ENCODE peak calls at places on chromosomes 3 and 15, in four cellular contexts. One of them, this sample, is unnamed. For H3K9me3 and H3K4me1, the result is how much of the 10 kb centered on the place peaks cover.

GRCh38 chr15:60551781-60552161 is 72.8 kb upstream of the ICE2 start:
- DNase-seq in lung: no peak
- DNase-seq in adrenal gland: no peak
- DNase-seq in HepG2: no peak
- DNase-seq in this sample: no peak

GRCh38 chr3:47578119-47578630 is 490 bp downstream of the CSPG5 start:
- DNase-seq in lung: no peak
- DNase-seq in adrenal gland: no peak
- DNase-seq in HepG2: no peak
- DNase-seq in this sample: peak

GRCh38 chr3:141739731-141740130 is 1.6 kb downstream of the RNF7 start:
- DNase-seq in lung: no peak
- DNase-seq in adrenal gland: no peak
- DNase-seq in HepG2: no peak
- DNase-seq in this sample: no peak

GRCh38 chr15:39404767-39405173 is 176.1 kb upstream of the THBS1 start:
- DNase-seq in lung: no peak
- DNase-seq in adrenal gland: no peak
- DNase-seq in HepG2: no peak
- DNase-seq in this sample: no peak

GRCh38 chr15:99565031-99565280 is 828 bp upstream of the MEF2A start:
- DNase-seq in lung: no peak
- DNase-seq in adrenal gland: no peak
- DNase-seq in HepG2: no peak
- DNase-seq in this sample: no peak

GRCh38 chr3:110178965-110179364 is 841.6 kb upstream of the DPPA4 start:
- DNase-seq in lung: no peak
- DNase-seq in adrenal gland: no peak
- DNase-seq in HepG2: no peak
- DNase-seq in this sample: no peak

GRCh38 chr15:69232144-69232543 is 66.6 kb upstream of the PAQR5 start:
- DNase-seq in lung: no peak
- DNase-seq in adrenal gland: no peak
- DNase-seq in HepG2: no peak
- DNase-seq in this sample: no peak

GRCh38 chr3:88963003-88963402 is 144.4 kb upstream of the EPHA3 start:
- DNase-seq in lung: no peak
- DNase-seq in adrenal gland: no peak
- DNase-seq in HepG2: no peak
- DNase-seq in this sample: no peak

GRCh38 chr3:190356246-190356645 is 31.7 kb upstream of the CLDN16 start:
- DNase-seq in lung: no peak
- DNase-seq in adrenal gland: no peak
- DNase-seq in HepG2: no peak
- DNase-seq in this sample: no peak

GRCh38 chr3:194070634-194071409 is 65.1 kb upstream of the HES1 start:
- DNase-seq in lung: peak
- DNase-seq in adrenal gland: peak
- DNase-seq in HepG2: peak
- DNase-seq in this sample: peak

GRCh38 chr3:93969997-93970396 is 3.7 kb downstream of the PROS1 start:
- DNase-seq in lung: no peak
- DNase-seq in adrenal gland: no peak
- DNase-seq in HepG2: no peak
- DNase-seq in this sample: no peak

GRCh38 chr3:278300-279064 is 81.9 kb downstream of the CHL1 start:
- DNase-seq in lung: no peak
- DNase-seq in adrenal gland: no peak
- DNase-seq in HepG2: no peak
- DNase-seq in this sample: no peak

GRCh38 chr3:175456496-175456895 is 597.4 kb downstream of the NAALADL2 start:
- DNase-seq in lung: no peak
- DNase-seq in adrenal gland: no peak
- DNase-seq in HepG2: no peak
- DNase-seq in this sample: no peak

GRCh38 chr15:96359371-96359771 is 28.9 kb downstream of the NR2F2 start:
- DNase-seq in lung: no peak
- DNase-seq in adrenal gland: no peak
- DNase-seq in HepG2: no peak
- DNase-seq in this sample: no peak

GRCh38 chr3:30750967-30751366 is 143.5 kb downstream of the GADL1 start:
- DNase-seq in lung: no peak
- DNase-seq in adrenal gland: no peak
- DNase-seq in HepG2: no peak
- DNase-seq in this sample: no peak

GRCh38 chr3:196569003-196569516 is 600 bp downstream of the FBXO45 start:
- DNase-seq in lung: peak
- DNase-seq in adrenal gland: peak
- DNase-seq in HepG2: peak
- DNase-seq in this sample: peak

GRCh38 chr3:14785207-14786155 is 33.3 kb upstream of the FGD5 start:
- DNase-seq in lung: no peak
- DNase-seq in adrenal gland: no peak
- DNase-seq in HepG2: no peak
- DNase-seq in this sample: no peak

GRCh38 chr15:68112711-68113110 is 58.6 kb downstream of the PIAS1 start:
- DNase-seq in lung: no peak
- DNase-seq in adrenal gland: no peak
- DNase-seq in HepG2: no peak
- DNase-seq in this sample: no peak

GRCh38 chr15:82543155-82543554 is 2.9 kb upstream of the RPS17 start:
- DNase-seq in lung: no peak
- DNase-seq in adrenal gland: no peak
- DNase-seq in HepG2: no peak
- DNase-seq in this sample: no peak

GRCh38 chr15:101159096-101159935 is 92.5 kb downstream of the CHSY1 start:
- DNase-seq in lung: no peak
- DNase-seq in adrenal gland: no peak
- DNase-seq in HepG2: no peak
- DNase-seq in this sample: no peak

GRCh38 chr3:43298292-43298691 is 12.0 kb downstream of the SNRK start:
- DNase-seq in lung: no peak
- DNase-seq in adrenal gland: peak
- DNase-seq in HepG2: no peak
- DNase-seq in this sample: no peak

GRCh38 chr3:129908417-129908816 is 14.9 kb upstream of the TMCC1 start:
- DNase-seq in lung: no peak
- DNase-seq in adrenal gland: no peak
- DNase-seq in HepG2: peak
- DNase-seq in this sample: no peak

GRCh38 chr3:36597422-36597821 is 166.9 kb downstream of the DCLK3 start:
- DNase-seq in lung: no peak
- DNase-seq in adrenal gland: no peak
- DNase-seq in HepG2: no peak
- DNase-seq in this sample: no peak

GRCh38 chr15:67917037-67917436 is 77.2 kb upstream of the RNU6-1 start:
- DNase-seq in lung: no peak
- DNase-seq in adrenal gland: peak
- DNase-seq in HepG2: no peak
- DNase-seq in this sample: no peak

GRCh38 chr3:147809206-147809605 is 400.0 kb downstream of the ZIC1 start:
- DNase-seq in lung: no peak
- DNase-seq in adrenal gland: no peak
- DNase-seq in HepG2: no peak
- DNase-seq in this sample: no peak

GRCh38 chr3:27633224-27633545 is 88.9 kb downstream of the EOMES start:
- DNase-seq in lung: peak
- DNase-seq in adrenal gland: no peak
- DNase-seq in HepG2: peak
- DNase-seq in this sample: no peak

GRCh38 chr3:141410408-141410807 is 42.1 kb downstream of the ZBTB38 start:
- DNase-seq in lung: no peak
- DNase-seq in adrenal gland: peak
- DNase-seq in HepG2: no peak
- DNase-seq in this sample: no peak

GRCh38 chr15:46366360-46367007 is 731.7 kb downstream of the SQOR start:
- DNase-seq in lung: no peak
- DNase-seq in adrenal gland: no peak
- DNase-seq in HepG2: no peak
- DNase-seq in this sample: no peak

GRCh38 chr3:48369685-48370329 is 2.2 kb upstream of the FBXW12 start:
- DNase-seq in lung: no peak
- DNase-seq in adrenal gland: no peak
- DNase-seq in HepG2: no peak
- DNase-seq in this sample: peak

GRCh38 chr15:32663671-32664070 is 22.2 kb downstream of the SCG5 start:
- DNase-seq in lung: no peak
- DNase-seq in adrenal gland: no peak
- DNase-seq in HepG2: no peak
- DNase-seq in this sample: no peak

GRCh38 chr3:53145109-53146077 is 15.2 kb upstream of the RFT1 start:
- DNase-seq in lung: no peak
- DNase-seq in adrenal gland: no peak
- DNase-seq in HepG2: no peak
- DNase-seq in this sample: peak

GRCh38 chr15:64137226-64137833 is 14.2 kb upstream of the SNX22 start:
- DNase-seq in lung: no peak
- DNase-seq in adrenal gland: no peak
- DNase-seq in HepG2: no peak
- DNase-seq in this sample: no peak

GRCh38 chr3:14787630-14788029 is 31.1 kb upstream of the FGD5 start:
- DNase-seq in lung: no peak
- DNase-seq in adrenal gland: no peak
- DNase-seq in HepG2: peak
- DNase-seq in this sample: no peak

GRCh38 chr3:11718582-11719405 is 75.1 kb upstream of the VGLL4 start:
- DNase-seq in lung: peak
- DNase-seq in adrenal gland: peak
- DNase-seq in HepG2: peak
- DNase-seq in this sample: peak

GRCh38 chr3:111326144-111326995 is 215.6 kb upstream of the CD96 start:
- DNase-seq in lung: no peak
- DNase-seq in adrenal gland: no peak
- DNase-seq in HepG2: no peak
- DNase-seq in this sample: no peak

DNA sequence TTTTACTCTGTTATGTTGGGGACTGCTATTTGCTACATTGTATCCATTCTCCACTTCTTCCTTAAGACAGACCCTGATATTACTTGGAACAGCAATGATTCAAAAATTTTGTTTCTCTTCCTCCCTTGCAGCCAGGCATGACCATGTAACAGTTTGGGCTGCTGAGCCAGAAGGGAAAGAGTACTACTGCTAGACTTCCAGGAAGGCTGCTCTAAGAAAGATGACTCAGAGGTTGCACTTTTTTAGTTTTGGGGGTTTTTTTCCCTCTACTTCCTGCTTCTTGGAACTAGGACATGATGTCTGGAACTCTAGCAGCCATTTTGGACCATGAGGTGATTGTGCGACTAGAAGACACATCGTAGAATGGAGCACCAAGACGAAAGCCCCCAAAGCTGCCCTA is 10.3 kb downstream of the PRR20G start:
- DNase-seq in lung: no peak
- DNase-seq in adrenal gland: no peak
- DNase-seq in HepG2: no peak
- DNase-seq in this sample: no peak
- TF ChIP-seq CTCF in lung: no peak
- TF ChIP-seq CTCF in adrenal gland: no peak
- TF ChIP-seq CTCF in HepG2: no peak
- TF ChIP-seq CTCF in this sample: no peak

DNA sequence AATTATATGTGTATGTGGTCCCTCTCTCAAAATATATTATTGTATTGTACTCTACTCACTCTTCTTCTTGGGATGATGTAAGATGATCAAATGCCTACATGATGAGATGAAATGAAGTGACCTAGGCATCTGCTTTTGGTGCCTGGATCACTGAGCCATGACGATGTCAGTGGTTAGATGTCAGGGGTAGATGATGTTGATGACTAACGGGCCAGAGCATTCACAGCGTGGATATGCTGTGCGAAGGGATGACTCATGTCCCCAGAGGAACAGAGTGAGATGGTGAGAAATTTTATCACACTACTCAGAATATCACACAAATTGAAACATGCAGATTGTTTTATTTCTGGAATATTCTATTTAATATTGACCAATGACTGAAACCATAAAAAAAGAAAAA is 233.9 kb upstream of the CADM2 start:
- DNase-seq in lung: no peak
- DNase-seq in adrenal gland: no peak
- DNase-seq in HepG2: no peak
- DNase-seq in this sample: no peak
- H3K9me3 ChIP-seq in lung: under half
- H3K9me3 ChIP-seq in adrenal gland: under half
- H3K9me3 ChIP-seq in HepG2: under half
- H3K9me3 ChIP-seq in this sample: under half

GRCh38 chr15:92915766-92916435 is 15.8 kb downstream of the CHD2 start:
- DNase-seq in lung: no peak
- DNase-seq in adrenal gland: peak
- DNase-seq in HepG2: no peak
- DNase-seq in this sample: no peak
- H3K4me1 ChIP-seq in lung: under half
- H3K4me1 ChIP-seq in adrenal gland: half or more
- H3K4me1 ChIP-seq in HepG2: half or more
- H3K4me1 ChIP-seq in this sample: half or more

GRCh38 chr3:121958801-121959200 is 63.2 kb downstream of the ILDR1 start:
- DNase-seq in lung: no peak
- DNase-seq in adrenal gland: no peak
- DNase-seq in HepG2: no peak
- DNase-seq in this sample: no peak

GRCh38 chr3:121957674-121958419 is 63.6 kb downstream of the SLC15A2 start:
- DNase-seq in lung: no peak
- DNase-seq in adrenal gland: no peak
- DNase-seq in HepG2: no peak
- DNase-seq in this sample: no peak

GRCh38 chr3:121961283-121961682 is 60.8 kb downstream of the ILDR1 start:
- DNase-seq in lung: no peak
- DNase-seq in adrenal gland: no peak
- DNase-seq in HepG2: no peak
- DNase-seq in this sample: no peak

GRCh38 chr3:121962443-121962842 is 59.6 kb downstream of the ILDR1 start:
- DNase-seq in lung: no peak
- DNase-seq in adrenal gland: no peak
- DNase-seq in HepG2: no peak
- DNase-seq in this sample: no peak
- TF ChIP-seq CTCF in lung: no peak
- TF ChIP-seq CTCF in adrenal gland: no peak
- TF ChIP-seq CTCF in HepG2: no peak
- TF ChIP-seq CTCF in this sample: no peak

DNA sequence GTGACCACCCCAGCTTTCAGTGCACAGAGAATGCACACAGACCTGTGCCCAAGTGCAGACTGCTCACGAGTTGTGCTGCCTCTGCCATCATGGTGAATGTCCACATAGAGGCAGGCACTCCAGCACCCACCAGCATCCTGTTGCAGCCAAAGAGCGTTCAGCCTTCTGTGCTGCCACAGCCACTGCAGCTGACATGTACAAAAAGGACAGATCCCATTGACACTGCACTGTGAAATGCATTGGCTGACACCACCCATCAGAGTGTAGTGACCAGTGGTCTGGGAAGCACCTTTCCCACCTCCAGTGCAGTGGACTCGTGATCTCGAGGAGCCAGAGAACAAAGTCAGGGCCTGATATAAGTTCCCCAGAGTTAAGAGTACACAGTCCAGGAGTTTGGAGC is 260.3 kb downstream of the RAP2B start:
- DNase-seq in lung: no peak
- DNase-seq in adrenal gland: no peak
- DNase-seq in HepG2: no peak
- DNase-seq in this sample: no peak
- H3K9me3 ChIP-seq in lung: under half
- H3K9me3 ChIP-seq in adrenal gland: under half
- H3K9me3 ChIP-seq in HepG2: half or more
- H3K9me3 ChIP-seq in this sample: under half